ENCODE peak calls at places on chromosomes 4 and X, in ten cellular contexts. One of them, this sample, is unnamed.

GRCh38 chr4:128366212-128366611 is 78.6 kb upstream of the PGRMC2 start:
- DNase-seq in thoracic aorta: no peak
- DNase-seq in CD8-positive, alpha-beta memory T cell: no peak
- DNase-seq in transverse colon: no peak
- DNase-seq in GM23248: no peak
- DNase-seq in stomach: no peak
- DNase-seq in right cardiac atrium: no peak
- DNase-seq in spleen: no peak
- DNase-seq in IMR-90: no peak
- DNase-seq in hepatocyte: no peak
- DNase-seq in this sample: no peak

GRCh38 chr4:66045913-66046312 is 375.6 kb upstream of the EPHA5 start:
- DNase-seq in thoracic aorta: no peak
- DNase-seq in CD8-positive, alpha-beta memory T cell: no peak
- DNase-seq in transverse colon: no peak
- DNase-seq in GM23248: no peak
- DNase-seq in stomach: no peak
- DNase-seq in right cardiac atrium: no peak
- DNase-seq in spleen: no peak
- DNase-seq in IMR-90: no peak
- DNase-seq in hepatocyte: no peak
- DNase-seq in this sample: no peak

GRCh38 chrX:78673256-78673655 is 14.1 kb upstream of the RTL3 start:
- DNase-seq in thoracic aorta: no peak
- DNase-seq in CD8-positive, alpha-beta memory T cell: no peak
- DNase-seq in transverse colon: no peak
- DNase-seq in GM23248: no peak
- DNase-seq in stomach: no peak
- DNase-seq in right cardiac atrium: no peak
- DNase-seq in spleen: no peak
- DNase-seq in IMR-90: no peak
- DNase-seq in hepatocyte: no peak
- DNase-seq in this sample: no peak

GRCh38 chr4:159229164-159229563 is 126.3 kb downstream of the RAPGEF2 start:
- DNase-seq in thoracic aorta: no peak
- DNase-seq in CD8-positive, alpha-beta memory T cell: no peak
- DNase-seq in transverse colon: no peak
- DNase-seq in GM23248: peak; percentile 54
- DNase-seq in stomach: no peak
- DNase-seq in right cardiac atrium: no peak
- DNase-seq in spleen: no peak
- DNase-seq in IMR-90: peak; percentile 94
- DNase-seq in hepatocyte: peak; percentile 68
- DNase-seq in this sample: peak; percentile 79

GRCh38 chr4:175616287-175616686 is 195.8 kb downstream of the GPM6A start:
- DNase-seq in thoracic aorta: no peak
- DNase-seq in CD8-positive, alpha-beta memory T cell: no peak
- DNase-seq in transverse colon: no peak
- DNase-seq in GM23248: no peak
- DNase-seq in stomach: no peak
- DNase-seq in right cardiac atrium: no peak
- DNase-seq in spleen: no peak
- DNase-seq in IMR-90: no peak
- DNase-seq in hepatocyte: no peak
- DNase-seq in this sample: no peak

GRCh38 chr4:153362184-153362583 is 17.7 kb downstream of the MND1 start:
- DNase-seq in thoracic aorta: no peak
- DNase-seq in CD8-positive, alpha-beta memory T cell: no peak
- DNase-seq in transverse colon: no peak
- DNase-seq in GM23248: no peak
- DNase-seq in stomach: no peak
- DNase-seq in right cardiac atrium: no peak
- DNase-seq in spleen: no peak
- DNase-seq in IMR-90: peak; percentile 40
- DNase-seq in hepatocyte: peak; percentile 5
- DNase-seq in this sample: no peak

GRCh38 chrX:30230395-30230794 is at the start of gene MAGEB3:
- DNase-seq in thoracic aorta: no peak
- DNase-seq in CD8-positive, alpha-beta memory T cell: no peak
- DNase-seq in transverse colon: no peak
- DNase-seq in GM23248: no peak
- DNase-seq in stomach: no peak
- DNase-seq in right cardiac atrium: no peak
- DNase-seq in spleen: no peak
- DNase-seq in IMR-90: no peak
- DNase-seq in hepatocyte: no peak
- DNase-seq in this sample: no peak

GRCh38 chr4:119659576-119659975 is 31.0 kb upstream of the PDE5A start:
- DNase-seq in thoracic aorta: no peak
- DNase-seq in CD8-positive, alpha-beta memory T cell: no peak
- DNase-seq in transverse colon: no peak
- DNase-seq in GM23248: peak; percentile 30
- DNase-seq in stomach: no peak
- DNase-seq in right cardiac atrium: no peak
- DNase-seq in spleen: no peak
- DNase-seq in IMR-90: peak; percentile 94
- DNase-seq in hepatocyte: peak; percentile 19
- DNase-seq in this sample: peak; percentile 56

GRCh38 chr4:20430555-20430954 is 178.8 kb downstream of the SLIT2 start:
- DNase-seq in thoracic aorta: no peak
- DNase-seq in CD8-positive, alpha-beta memory T cell: no peak
- DNase-seq in transverse colon: peak; percentile 13
- DNase-seq in GM23248: peak; percentile 62
- DNase-seq in stomach: no peak
- DNase-seq in right cardiac atrium: no peak
- DNase-seq in spleen: no peak
- DNase-seq in IMR-90: peak; percentile 69
- DNase-seq in hepatocyte: no peak
- DNase-seq in this sample: no peak

GRCh38 chr4:22191565-22192301 is 243.2 kb upstream of the KCNIP4 start:
- DNase-seq in thoracic aorta: no peak
- DNase-seq in CD8-positive, alpha-beta memory T cell: no peak
- DNase-seq in transverse colon: no peak
- DNase-seq in GM23248: no peak
- DNase-seq in stomach: no peak
- DNase-seq in right cardiac atrium: no peak
- DNase-seq in spleen: no peak
- DNase-seq in IMR-90: no peak
- DNase-seq in hepatocyte: no peak
- DNase-seq in this sample: no peak

GRCh38 chr4:8201341-8201781 is 2.3 kb downstream of the SH3TC1 start:
- DNase-seq in thoracic aorta: no peak
- DNase-seq in CD8-positive, alpha-beta memory T cell: no peak
- DNase-seq in transverse colon: peak; percentile 42
- DNase-seq in GM23248: no peak
- DNase-seq in stomach: no peak
- DNase-seq in right cardiac atrium: peak; percentile 79
- DNase-seq in spleen: peak; percentile 89
- DNase-seq in IMR-90: no peak
- DNase-seq in hepatocyte: no peak
- DNase-seq in this sample: no peak
- H3K4me3 ChIP-seq in thoracic aorta: peak overlapping the region; percentile 70
- H3K4me3 ChIP-seq in CD8-positive, alpha-beta memory T cell: peak overlapping the region; percentile 89
- H3K4me3 ChIP-seq in transverse colon: no peak overlapping the region
- H3K4me3 ChIP-seq in GM23248: no peak overlapping the region
- H3K4me3 ChIP-seq in stomach: peak overlapping the region; percentile 44
- H3K4me3 ChIP-seq in right cardiac atrium: no peak overlapping the region
- H3K4me3 ChIP-seq in spleen: peak overlapping the region; percentile 44
- H3K4me3 ChIP-seq in IMR-90: no peak overlapping the region
- H3K4me3 ChIP-seq in hepatocyte: no peak overlapping the region
- H3K4me3 ChIP-seq in this sample: no peak overlapping the region

DNA sequence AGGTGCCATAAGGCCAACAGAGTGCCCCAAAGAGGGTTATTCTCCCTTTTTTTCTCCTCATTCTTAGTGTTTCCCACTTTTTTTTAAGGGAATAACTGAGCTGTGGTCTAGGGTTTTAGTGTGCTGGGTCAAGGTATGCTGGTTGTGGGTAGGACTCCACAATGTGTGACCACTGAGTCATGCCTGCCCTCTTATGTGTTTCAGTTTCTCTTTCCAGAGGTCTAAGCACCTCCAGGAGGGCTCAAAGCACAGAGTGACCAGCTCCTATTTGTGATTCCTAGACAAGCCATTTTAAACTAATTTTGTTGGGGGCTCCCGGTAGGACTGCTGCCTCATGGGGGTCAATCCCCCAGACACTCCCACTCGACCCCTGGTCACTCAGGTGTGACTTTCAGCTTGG is 80.5 kb upstream of the GC start:
- DNase-seq in thoracic aorta: no peak
- DNase-seq in CD8-positive, alpha-beta memory T cell: no peak
- DNase-seq in transverse colon: no peak
- DNase-seq in GM23248: no peak
- DNase-seq in stomach: no peak
- DNase-seq in right cardiac atrium: no peak
- DNase-seq in spleen: no peak
- DNase-seq in IMR-90: no peak
- DNase-seq in hepatocyte: no peak
- DNase-seq in this sample: no peak
- H3K9me3 ChIP-seq in thoracic aorta: peaks cover 3% of the 10 kb centered on the region
- H3K9me3 ChIP-seq in CD8-positive, alpha-beta memory T cell: no peaks in the 10 kb centered on the region
- H3K9me3 ChIP-seq in transverse colon: peaks cover 11% of the 10 kb centered on the region
- H3K9me3 ChIP-seq in GM23248: no peaks in the 10 kb centered on the region
- H3K9me3 ChIP-seq in stomach: peaks cover 33% of the 10 kb centered on the region
- H3K9me3 ChIP-seq in right cardiac atrium: no peaks in the 10 kb centered on the region
- H3K9me3 ChIP-seq in spleen: no peaks in the 10 kb centered on the region
- H3K9me3 ChIP-seq in IMR-90: peaks cover 5% of the 10 kb centered on the region
- H3K9me3 ChIP-seq in hepatocyte: peaks cover 8% of the 10 kb centered on the region
- H3K9me3 ChIP-seq in this sample: peaks cover 13% of the 10 kb centered on the region

GRCh38 chrX:130831347-130831722 is 71.7 kb downstream of the ENOX2 start:
- DNase-seq in thoracic aorta: no peak
- DNase-seq in CD8-positive, alpha-beta memory T cell: no peak
- DNase-seq in transverse colon: no peak
- DNase-seq in GM23248: no peak
- DNase-seq in stomach: no peak
- DNase-seq in right cardiac atrium: no peak
- DNase-seq in spleen: no peak
- DNase-seq in IMR-90: no peak
- DNase-seq in hepatocyte: no peak
- DNase-seq in this sample: no peak

GRCh38 chrX:130840345-130840744 is 62.7 kb downstream of the ENOX2 start:
- DNase-seq in thoracic aorta: no peak
- DNase-seq in CD8-positive, alpha-beta memory T cell: no peak
- DNase-seq in transverse colon: no peak
- DNase-seq in GM23248: no peak
- DNase-seq in stomach: no peak
- DNase-seq in right cardiac atrium: no peak
- DNase-seq in spleen: no peak
- DNase-seq in IMR-90: no peak
- DNase-seq in hepatocyte: no peak
- DNase-seq in this sample: no peak

GRCh38 chrX:130834149-130834548 is 68.9 kb downstream of the ENOX2 start:
- DNase-seq in thoracic aorta: no peak
- DNase-seq in CD8-positive, alpha-beta memory T cell: no peak
- DNase-seq in transverse colon: no peak
- DNase-seq in GM23248: no peak
- DNase-seq in stomach: no peak
- DNase-seq in right cardiac atrium: no peak
- DNase-seq in spleen: no peak
- DNase-seq in IMR-90: no peak
- DNase-seq in hepatocyte: no peak
- DNase-seq in this sample: no peak

GRCh38 chrX:130834830-130835229 is 68.2 kb downstream of the ENOX2 start:
- DNase-seq in thoracic aorta: no peak
- DNase-seq in CD8-positive, alpha-beta memory T cell: no peak
- DNase-seq in transverse colon: no peak
- DNase-seq in GM23248: no peak
- DNase-seq in stomach: no peak
- DNase-seq in right cardiac atrium: no peak
- DNase-seq in spleen: no peak
- DNase-seq in IMR-90: no peak
- DNase-seq in hepatocyte: no peak
- DNase-seq in this sample: no peak

DNA sequence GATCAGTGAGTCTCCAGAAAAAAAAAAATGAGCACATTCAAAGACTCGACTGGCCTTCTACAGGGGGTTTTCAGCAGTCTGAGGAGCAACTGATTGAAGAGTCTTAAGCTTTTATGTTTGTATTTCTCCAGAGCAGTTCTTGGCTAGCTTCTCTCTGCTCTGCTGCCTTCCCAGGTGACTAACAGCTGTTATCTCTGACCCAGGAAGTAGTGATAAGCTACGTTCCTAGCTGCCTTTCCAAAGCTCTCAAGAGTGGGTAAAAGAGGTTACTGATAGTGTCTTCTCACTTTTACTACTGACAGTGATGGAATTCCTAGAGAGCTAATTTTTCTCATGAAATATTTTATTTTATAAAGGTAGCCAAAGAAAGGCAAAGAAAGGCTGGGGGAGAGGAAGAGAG is 66.6 kb downstream of the ENOX2 start:
- DNase-seq in thoracic aorta: no peak
- DNase-seq in CD8-positive, alpha-beta memory T cell: no peak
- DNase-seq in transverse colon: no peak
- DNase-seq in GM23248: no peak
- DNase-seq in stomach: no peak
- DNase-seq in right cardiac atrium: no peak
- DNase-seq in spleen: no peak
- DNase-seq in IMR-90: peak; percentile 22
- DNase-seq in hepatocyte: peak; percentile 12
- DNase-seq in this sample: no peak
- H3K27me3 ChIP-seq in thoracic aorta: no peaks in the 10 kb centered on the region
- H3K27me3 ChIP-seq in CD8-positive, alpha-beta memory T cell: no peaks in the 10 kb centered on the region
- H3K27me3 ChIP-seq in transverse colon: no peaks in the 10 kb centered on the region
- H3K27me3 ChIP-seq in GM23248: no peaks in the 10 kb centered on the region
- H3K27me3 ChIP-seq in stomach: no peaks in the 10 kb centered on the region
- H3K27me3 ChIP-seq in right cardiac atrium: no peaks in the 10 kb centered on the region
- H3K27me3 ChIP-seq in spleen: no peaks in the 10 kb centered on the region
- H3K27me3 ChIP-seq in IMR-90: no peaks in the 10 kb centered on the region
- H3K27me3 ChIP-seq in hepatocyte: no peaks in the 10 kb centered on the region
- H3K27me3 ChIP-seq in this sample: no peaks in the 10 kb centered on the region

GRCh38 chr4:78818530-78818929 is 42.4 kb downstream of the BMP2K start:
- DNase-seq in thoracic aorta: no peak
- DNase-seq in CD8-positive, alpha-beta memory T cell: no peak
- DNase-seq in transverse colon: no peak
- DNase-seq in GM23248: no peak
- DNase-seq in stomach: no peak
- DNase-seq in right cardiac atrium: no peak
- DNase-seq in spleen: no peak
- DNase-seq in IMR-90: peak; percentile 31
- DNase-seq in hepatocyte: no peak
- DNase-seq in this sample: no peak
- H3K4me3 ChIP-seq in thoracic aorta: no peak overlapping the region
- H3K4me3 ChIP-seq in CD8-positive, alpha-beta memory T cell: no peak overlapping the region
- H3K4me3 ChIP-seq in transverse colon: no peak overlapping the region
- H3K4me3 ChIP-seq in GM23248: no peak overlapping the region
- H3K4me3 ChIP-seq in stomach: no peak overlapping the region
- H3K4me3 ChIP-seq in right cardiac atrium: no peak overlapping the region
- H3K4me3 ChIP-seq in spleen: no peak overlapping the region
- H3K4me3 ChIP-seq in IMR-90: no peak overlapping the region
- H3K4me3 ChIP-seq in hepatocyte: no peak overlapping the region
- H3K4me3 ChIP-seq in this sample: no peak overlapping the region

This sample was measured in Caco-2.